ENCODE peak calls at places on chromosome 7, in four cellular contexts. B is lower lobe of right lung, Q is body of pancreas, A is thoracic aorta. E is an unnamed sample. For H3K4me1 and H3K9me3, the result is how much of the 10 kb centered on the place peaks cover.

GRCh38 chr7:92727755-92728154 is 108.6 kb downstream of the CDK6 start:
- DNase-seq in B (no peak), Q (no peak), A (no peak), E (no peak)

GRCh38 chr7:131194070-131194865 is 133.4 kb upstream of the MKLN1 start:
- DNase-seq in B (no peak), Q (no peak), A (no peak), E (no peak)

GRCh38 chr7:30583181-30583580 is 11.5 kb upstream of the GARS1 start:
- DNase-seq in B (no peak), Q (no peak), A (no peak), E (no peak)

GRCh38 chr7:83394776-83395175 is 232.1 kb upstream of the PCLO start:
- DNase-seq in B (no peak), Q (no peak), A (no peak), E (no peak)

GRCh38 chr7:46534593-46535271 is 613.7 kb upstream of the IGFBP3 start:
- DNase-seq in B (no peak), Q (no peak), A (no peak), E (peak)

GRCh38 chr7:29812185-29812876 is 6.0 kb downstream of the WIPF3 start:
- DNase-seq in B (no peak), Q (no peak), A (no peak), E (no peak)

GRCh38 chr7:100132697-100133137 is 6.0 kb downstream of the MBLAC1 start:
- DNase-seq in B (no peak), Q (peak), A (no peak), E (peak)

GRCh38 chr7:137820156-137820555 is 26.6 kb downstream of the DGKI start:
- DNase-seq in B (no peak), Q (no peak), A (no peak), E (no peak)

GRCh38 chr7:163298-163695 is 29.1 kb upstream of the FAM20C start:
- DNase-seq in B (peak), Q (no peak), A (no peak), E (peak)

GRCh38 chr7:2698581-2699288 is 10.7 kb downstream of the AMZ1 start:
- DNase-seq in B (no peak), Q (no peak), A (no peak), E (peak)

GRCh38 chr7:142842251-142842766 is 12.6 kb upstream of the EPHB6 start:
- DNase-seq in B (no peak), Q (no peak), A (no peak), E (no peak)
- H3K27ac ChIP-seq in B (no peak), Q (no peak), A (no peak), E (no peak)

GRCh38 chr7:105655901-105656380 is 74.6 kb upstream of the EFCAB10 start:
- DNase-seq in B (no peak), Q (no peak), A (no peak), E (no peak)
- H3K4me1 ChIP-seq in B (under half), Q (under half), A (under half), E (under half)

DNA sequence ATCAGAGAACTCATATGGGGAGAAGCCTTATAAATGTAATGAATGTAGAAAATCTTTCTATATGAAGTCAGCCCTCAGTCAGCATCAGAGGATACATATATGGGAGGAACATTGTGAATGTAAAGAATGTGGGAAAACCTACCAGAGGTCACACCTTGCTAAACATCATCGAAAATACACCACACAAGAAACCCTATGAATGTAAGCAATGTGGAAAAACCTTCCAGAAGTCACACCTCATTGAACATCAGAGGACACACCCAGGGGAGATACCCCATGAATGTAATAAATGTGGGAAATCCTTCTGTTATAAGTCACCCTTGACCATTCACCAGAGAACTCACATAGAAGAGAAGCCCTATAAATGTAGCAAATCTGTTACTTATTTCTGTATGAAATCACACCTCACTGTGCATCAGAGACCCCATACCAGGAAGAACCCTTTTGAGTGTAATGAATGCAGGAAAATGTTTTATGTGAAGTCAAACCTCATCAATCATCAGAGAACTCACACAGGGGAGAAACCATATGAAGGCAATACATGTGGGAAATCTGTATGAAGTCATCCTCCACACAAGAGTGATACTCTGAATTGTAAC is 30.8 kb downstream of the ZNF12 start:
- DNase-seq in B (no peak), Q (no peak), A (no peak), E (no peak)
- H3K9me3 ChIP-seq in B (half or more), Q (under half), A (half or more), E (under half)

GRCh38 chr7:154854836-154855235 is 148.1 kb downstream of the PAXIP1 start:
- DNase-seq in B (no peak), Q (no peak), A (no peak), E (no peak)
- H3K27ac ChIP-seq in B (no peak), Q (no peak), A (no peak), E (no peak)

GRCh38 chr7:44272981-44273380 is 52.4 kb downstream of the CAMK2B start:
- DNase-seq in B (no peak), Q (no peak), A (no peak), E (peak)

GRCh38 chr7:44274623-44274975 is 50.8 kb downstream of the CAMK2B start:
- DNase-seq in B (peak), Q (no peak), A (no peak), E (peak)

GRCh38 chr7:44275146-44275545 is 50.2 kb downstream of the CAMK2B start:
- DNase-seq in B (peak), Q (no peak), A (no peak), E (peak)

GRCh38 chr7:44272456-44272855 is 52.9 kb downstream of the CAMK2B start:
- DNase-seq in B (no peak), Q (no peak), A (no peak), E (peak)

GRCh38 chr7:44273681-44274622 is 51.4 kb downstream of the CAMK2B start:
- DNase-seq in B (peak), Q (no peak), A (no peak), E (peak)
- H3K4me1 ChIP-seq in B (under half), Q (under half), A (under half), E (under half)

GRCh38 chr7:150703209-150703608 is 13.2 kb upstream of the GIMAP1 start:
- DNase-seq in B (no peak), Q (no peak), A (no peak), E (no peak)
- H3K9me3 ChIP-seq in B (half or more), Q (under half), A (under half), E (under half)

E was measured in right cardiac atrium.